ENCODE peak calls at places on chromosomes 13 and 19, in eight cellular contexts. One of them, this sample, is unnamed.

GRCh38 chr19:34308381-34309367 is 54.3 kb downstream of the GARRE1 start:
- DNase-seq in stromal cell of bone marrow: no peak
- DNase-seq in neural progenitor cell: no peak
- DNase-seq in DMS79: no peak
- DNase-seq in Right ventricle myocardium superior: no peak
- DNase-seq in activated CD8-positive, alpha-beta memory T cell treated with anti-CD3 and anti-CD28 coated beads for 1 hour: no peak
- DNase-seq in hypothalamus: no peak
- DNase-seq in naive thymus-derived CD4-positive, alpha-beta T cell: no peak
- DNase-seq in this sample: no peak

GRCh38 chr13:98142427-98143156 is at the start of gene FARP1:
- DNase-seq in neural progenitor cell: peak; percentile 94
- DNase-seq in Right ventricle myocardium superior: peak; percentile 84
- DNase-seq in DMS79: peak; percentile 77
- DNase-seq in naive thymus-derived CD4-positive, alpha-beta T cell: peak; percentile 61
- DNase-seq in activated CD8-positive, alpha-beta memory T cell treated with anti-CD3 and anti-CD28 coated beads for 1 hour: no peak
- DNase-seq in stromal cell of bone marrow: peak; percentile 45
- DNase-seq in hypothalamus: peak; percentile 55
- DNase-seq in this sample: peak; percentile 78

GRCh38 chr13:102870677-102871415 is 25.0 kb downstream of the ERCC5 start:
- DNase-seq in stromal cell of bone marrow: no peak
- DNase-seq in neural progenitor cell: peak; percentile 80
- DNase-seq in activated CD8-positive, alpha-beta memory T cell treated with anti-CD3 and anti-CD28 coated beads for 1 hour: peak; percentile 13
- DNase-seq in Right ventricle myocardium superior: peak; percentile 60
- DNase-seq in DMS79: peak; percentile 43
- DNase-seq in naive thymus-derived CD4-positive, alpha-beta T cell: no peak
- DNase-seq in hypothalamus: peak; percentile 20
- DNase-seq in this sample: peak; percentile 31

GRCh38 chr19:49287141-49287540 is 37.9 kb downstream of the SLC6A16 start:
- DNase-seq in neural progenitor cell: no peak
- DNase-seq in DMS79: no peak
- DNase-seq in activated CD8-positive, alpha-beta memory T cell treated with anti-CD3 and anti-CD28 coated beads for 1 hour: no peak
- DNase-seq in stromal cell of bone marrow: no peak
- DNase-seq in hypothalamus: no peak
- DNase-seq in Right ventricle myocardium superior: no peak
- DNase-seq in naive thymus-derived CD4-positive, alpha-beta T cell: no peak
- DNase-seq in this sample: no peak

GRCh38 chr13:53758946-53759345 is 730.3 kb downstream of the OLFM4 start:
- DNase-seq in Right ventricle myocardium superior: no peak
- DNase-seq in DMS79: no peak
- DNase-seq in neural progenitor cell: no peak
- DNase-seq in hypothalamus: no peak
- DNase-seq in stromal cell of bone marrow: no peak
- DNase-seq in activated CD8-positive, alpha-beta memory T cell treated with anti-CD3 and anti-CD28 coated beads for 1 hour: no peak
- DNase-seq in naive thymus-derived CD4-positive, alpha-beta T cell: no peak
- DNase-seq in this sample: no peak

GRCh38 chr13:93318538-93318937 is 91.9 kb downstream of the GPC6 start:
- DNase-seq in hypothalamus: no peak
- DNase-seq in Right ventricle myocardium superior: no peak
- DNase-seq in neural progenitor cell: no peak
- DNase-seq in DMS79: no peak
- DNase-seq in activated CD8-positive, alpha-beta memory T cell treated with anti-CD3 and anti-CD28 coated beads for 1 hour: no peak
- DNase-seq in naive thymus-derived CD4-positive, alpha-beta T cell: no peak
- DNase-seq in stromal cell of bone marrow: no peak
- DNase-seq in this sample: no peak

GRCh38 chr13:97627566-97627965 is 193.6 kb downstream of the RAP2A start:
- DNase-seq in DMS79: peak; percentile 62
- DNase-seq in stromal cell of bone marrow: peak; percentile 93
- DNase-seq in hypothalamus: no peak
- DNase-seq in naive thymus-derived CD4-positive, alpha-beta T cell: no peak
- DNase-seq in neural progenitor cell: peak; percentile 20
- DNase-seq in Right ventricle myocardium superior: peak; percentile 70
- DNase-seq in activated CD8-positive, alpha-beta memory T cell treated with anti-CD3 and anti-CD28 coated beads for 1 hour: no peak
- DNase-seq in this sample: peak; percentile 31

GRCh38 chr13:63107163-63107935 is 1691.7 kb upstream of the PCDH20 start:
- DNase-seq in hypothalamus: no peak
- DNase-seq in naive thymus-derived CD4-positive, alpha-beta T cell: no peak
- DNase-seq in DMS79: no peak
- DNase-seq in stromal cell of bone marrow: peak; percentile 17
- DNase-seq in Right ventricle myocardium superior: no peak
- DNase-seq in activated CD8-positive, alpha-beta memory T cell treated with anti-CD3 and anti-CD28 coated beads for 1 hour: no peak
- DNase-seq in neural progenitor cell: no peak
- DNase-seq in this sample: no peak

This sample was measured in uterus.